ENCODE peak calls at places on chromosomes 1 and 21, in seven cellular contexts. Q, I, X, C, W, V and O are unnamed samples.

GRCh38 chr21:32135401-32136363 is 143.2 kb downstream of the MIS18A start:
- DNase-seq in Q (no peak), I (no peak), X (no peak), C (no peak), W (peak), V (no peak), O (no peak)

GRCh38 chr1:47686731-47687617 is 249.1 kb downstream of the FOXD2 start:
- DNase-seq in Q (no peak), I (no peak), X (no peak), C (no peak), W (no peak), V (no peak), O (no peak)

GRCh38 chr1:179709841-179710329 is 33.2 kb upstream of the FAM163A start:
- DNase-seq in Q (no peak), I (peak), X (peak), C (peak), W (peak), V (peak), O (no peak)

GRCh38 chr1:151384584-151384983 is 12.1 kb upstream of the SELENBP1 start:
- DNase-seq in Q (no peak), I (no peak), X (no peak), C (no peak), W (no peak), V (no peak), O (no peak)

GRCh38 chr1:20102875-20103274 is 16.5 kb downstream of the PLA2G2D start:
- DNase-seq in Q (peak), I (no peak), X (peak), C (no peak), W (peak), V (no peak), O (no peak)

GRCh38 chr1:222454782-222455181 is 93.1 kb downstream of the HHIPL2 start:
- DNase-seq in Q (no peak), I (no peak), X (no peak), C (peak), W (peak), V (no peak), O (no peak)

GRCh38 chr1:163875214-163875926 is 553.6 kb downstream of the NUF2 start:
- DNase-seq in Q (no peak), I (peak), X (peak), C (peak), W (peak), V (no peak), O (no peak)

GRCh38 chr1:55275151-55275748 is 60.1 kb upstream of the USP24 start:
- DNase-seq in Q (no peak), I (peak), X (peak), C (no peak), W (peak), V (no peak), O (no peak)

DNA sequence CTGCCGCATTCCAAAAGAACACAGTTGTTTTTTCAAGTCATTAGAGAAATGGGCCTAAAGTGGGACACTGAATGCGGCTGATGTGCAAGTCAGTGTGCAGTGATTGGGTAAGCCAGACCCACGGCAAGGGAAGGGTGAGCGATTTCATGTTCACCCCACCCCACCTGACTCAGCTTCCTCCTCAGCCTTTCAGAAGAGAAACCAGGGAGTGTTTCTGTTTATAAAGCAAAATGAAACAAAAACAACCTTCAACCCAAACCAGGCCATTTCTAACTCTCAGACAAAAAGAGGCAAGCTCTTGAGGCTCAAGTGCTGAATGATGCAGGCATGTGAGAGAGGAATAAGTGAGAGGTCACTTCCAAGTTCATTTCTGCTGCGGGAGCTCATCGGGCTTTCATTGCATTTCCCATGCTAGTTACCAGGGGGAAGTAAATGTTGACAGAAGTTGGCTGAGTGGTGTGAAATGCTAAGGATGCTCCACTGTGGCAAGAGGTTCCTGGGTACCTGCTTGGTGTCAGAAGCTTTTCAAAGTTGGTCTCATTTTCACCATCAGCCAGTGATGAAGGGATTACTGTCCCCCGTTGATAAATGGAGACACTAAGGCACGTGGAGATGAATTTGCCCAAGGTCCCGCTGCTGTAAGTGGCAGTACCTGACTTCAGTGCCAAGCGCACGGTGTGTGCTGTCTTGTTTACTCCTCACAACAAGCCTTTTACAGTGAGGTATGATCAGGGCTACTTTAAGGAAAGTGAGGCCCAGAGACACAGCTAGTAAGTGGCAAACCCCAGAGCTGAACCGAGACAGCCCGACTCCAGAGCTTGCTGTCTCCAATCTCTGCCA is 29.1 kb downstream of the STPG1 start:
- DNase-seq in Q (peak), I (no peak), X (peak), C (no peak), W (peak), V (no peak), O (no peak)
- H3K4me3 ChIP-seq in Q (no peak), I (no peak), X (no peak), C (no peak), W (no peak), V (no peak), O (peak)

GRCh38 chr1:13748610-13749505 is 48.9 kb downstream of the PRDM2 start:
- DNase-seq in Q (peak), I (peak), X (peak), C (peak), W (peak), V (peak), O (peak)
- TF ChIP-seq CTCF in Q (peak), I (no peak), X (peak), C (peak), W (no peak), V (peak), O (no peak)

GRCh38 chr21:41506005-41506404 is 2.0 kb downstream of the TMPRSS2 start:
- DNase-seq in Q (no peak), I (no peak), X (no peak), C (no peak), W (no peak), V (no peak), O (no peak)

GRCh38 chr21:41509206-41509496 is 1.2 kb upstream of the TMPRSS2 start:
- DNase-seq in Q (no peak), I (no peak), X (no peak), C (no peak), W (no peak), V (no peak), O (no peak)

GRCh38 chr21:41508415-41509205 is 652 bp upstream of the TMPRSS2 start:
- DNase-seq in Q (no peak), I (no peak), X (no peak), C (no peak), W (no peak), V (no peak), O (no peak)

GRCh38 chr21:41506526-41507520 is 1.1 kb downstream of the TMPRSS2 start:
- DNase-seq in Q (peak), I (no peak), X (no peak), C (no peak), W (no peak), V (no peak), O (no peak)

GRCh38 chr21:41507521-41508414 is at the start of gene TMPRSS2:
- DNase-seq in Q (peak), I (no peak), X (no peak), C (no peak), W (no peak), V (no peak), O (no peak)
- H3K4me3 ChIP-seq in Q (peak), I (no peak), X (peak), C (no peak), W (no peak), V (no peak), O (peak)

GRCh38 chr1:168789501-168789900 is 60.5 kb upstream of the DPT start:
- DNase-seq in Q (no peak), I (no peak), X (no peak), C (no peak), W (no peak), V (no peak), O (no peak)
- TF ChIP-seq CTCF in Q (peak), I (no peak), X (no peak), C (no peak), W (no peak), V (no peak), O (peak)

GRCh38 chr1:35463232-35463631 is 94.0 kb downstream of the KIAA0319L start:
- DNase-seq in Q (no peak), I (no peak), X (no peak), C (no peak), W (no peak), V (no peak), O (no peak)

GRCh38 chr1:35466120-35466519 is 91.1 kb downstream of the KIAA0319L start:
- DNase-seq in Q (no peak), I (no peak), X (no peak), C (no peak), W (no peak), V (no peak), O (no peak)

GRCh38 chr1:35460796-35461195 is 96.4 kb downstream of the KIAA0319L start:
- DNase-seq in Q (no peak), I (no peak), X (no peak), C (no peak), W (no peak), V (no peak), O (no peak)

DNA sequence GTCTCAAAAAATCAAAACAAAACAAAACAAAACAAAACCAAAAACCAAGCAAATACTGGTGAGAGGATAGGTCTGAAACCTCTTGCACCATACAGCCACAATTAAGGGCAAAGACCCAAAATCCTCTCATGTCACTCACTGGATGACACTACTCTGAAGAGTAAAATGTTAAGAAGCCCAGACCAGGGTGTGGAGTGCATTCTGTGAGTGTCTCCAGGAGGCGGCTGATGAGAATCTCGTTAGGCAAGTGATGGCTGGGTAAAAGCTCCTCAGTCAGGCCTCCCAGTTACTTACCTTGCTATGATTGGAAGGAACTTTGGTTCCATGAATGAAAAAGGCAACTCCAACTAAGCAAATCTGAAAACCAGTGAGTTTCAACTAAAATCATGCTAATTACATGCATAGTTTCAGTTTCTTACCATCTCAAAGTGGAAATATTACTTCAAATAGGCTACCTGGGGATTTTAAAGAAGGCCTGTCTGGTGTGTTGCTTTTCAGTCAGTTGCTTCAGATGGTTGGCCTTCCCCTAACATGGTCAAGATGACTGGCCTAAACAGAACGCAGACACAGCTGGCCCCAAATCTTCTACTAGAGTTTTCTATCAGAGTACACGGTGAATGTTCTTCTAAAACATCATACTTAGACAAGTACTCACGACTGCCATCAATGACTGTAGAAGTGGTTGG is 95.1 kb downstream of the KIAA0319L start:
- DNase-seq in Q (no peak), I (no peak), X (no peak), C (no peak), W (no peak), V (no peak), O (no peak)
- H3K4me3 ChIP-seq in Q (no peak), I (no peak), X (no peak), C (no peak), W (no peak), V (no peak), O (no peak)